ENCODE peak calls at places on chromosomes 7 and 10, in eight cellular contexts. T, R, K, L, H, E, B and C are unnamed samples.

GRCh38 chr10:103367379-103367781 is 396 bp upstream of the TAF5 start:
- DNase-seq in E (no peak), K (no peak), R (peak), B (no peak), H (no peak), L (peak), T (no peak), C (no peak)

GRCh38 chr7:3168869-3169268 is 125.2 kb upstream of the CARD11 start:
- DNase-seq in K (no peak), T (no peak), R (no peak), B (no peak), L (no peak), E (no peak), H (no peak), C (no peak)

GRCh38 chr7:150417239-150417638 is 33.2 kb upstream of the GIMAP8 start:
- DNase-seq in T (no peak), H (peak), E (no peak), L (no peak), K (no peak), R (no peak), B (no peak), C (no peak)

GRCh38 chr7:2609001-2609411 is 22.8 kb upstream of the TTYH3 start:
- DNase-seq in E (peak), L (peak), R (no peak), B (peak), K (peak), H (no peak), T (no peak), C (peak)

GRCh38 chr7:97555845-97556431 is 175.9 kb upstream of the TAC1 start:
- DNase-seq in K (no peak), R (no peak), T (no peak), L (no peak), E (peak), B (no peak), H (no peak), C (peak)

GRCh38 chr10:113958631-113959382 is 84.9 kb upstream of the ADRB1 start:
- DNase-seq in T (peak), L (peak), H (no peak), K (peak), B (peak), R (peak), E (peak), C (peak)

GRCh38 chr7:130144632-130145171 is 60.5 kb downstream of the TMEM209 start:
- DNase-seq in L (peak), E (no peak), R (peak), T (peak), K (peak), H (no peak), B (peak), C (peak)

GRCh38 chr7:27182861-27183681 is 2.0 kb downstream of the HOXA11 start:
- DNase-seq in T (no peak), L (no peak), E (no peak), R (no peak), K (no peak), H (peak), B (no peak), C (no peak)

GRCh38 chr7:22325671-22326070 is 31.3 kb downstream of the RAPGEF5 start:
- DNase-seq in R (no peak), T (no peak), E (no peak), L (no peak), K (no peak), H (no peak), B (no peak), C (no peak)

GRCh38 chr7:26413007-26413691 is 121.5 kb downstream of the SNX10 start:
- DNase-seq in E (no peak), B (no peak), L (no peak), H (no peak), R (no peak), T (no peak), K (no peak), C (no peak)

GRCh38 chr10:46555366-46555712 is 1.1 kb downstream of the GPRIN2 start:
- DNase-seq in H (no peak), B (no peak), T (no peak), L (no peak), K (no peak), R (no peak), E (no peak), C (no peak)

GRCh38 chr7:143405671-143406352 is 2.8 kb downstream of the EPHA1 start:
- DNase-seq in T (no peak), H (no peak), L (no peak), R (no peak), E (no peak), K (no peak), B (no peak), C (no peak)

GRCh38 chr10:22253578-22253882 is 35.7 kb upstream of the EBLN1 start:
- DNase-seq in R (no peak), H (peak), T (no peak), B (no peak), K (no peak), L (no peak), E (peak), C (no peak)

GRCh38 chr7:29400435-29400834 is 163.2 kb upstream of the PRR15 start:
- DNase-seq in E (no peak), L (no peak), K (no peak), T (no peak), B (no peak), H (no peak), R (no peak), C (no peak)

GRCh38 chr7:3912291-3912690 is 611.2 kb downstream of the SDK1 start:
- DNase-seq in T (no peak), B (no peak), H (no peak), E (no peak), R (no peak), L (no peak), K (no peak), C (no peak)

GRCh38 chr10:123381271-123381670 is 227.1 kb downstream of the BUB3 start:
- DNase-seq in B (peak), L (no peak), K (peak), E (no peak), T (no peak), R (no peak), H (no peak), C (peak)

GRCh38 chr10:113775681-113776294 is 24.3 kb downstream of the PLEKHS1 start:
- DNase-seq in L (peak), T (no peak), K (no peak), H (no peak), B (no peak), R (no peak), E (no peak), C (no peak)

GRCh38 chr10:3783313-3783689 is 1.7 kb downstream of the KLF6 start:
- DNase-seq in L (no peak), T (peak), R (peak), E (peak), K (peak), B (peak), H (peak), C (peak)

GRCh38 chr7:140478361-140479061 is 794 bp downstream of the MKRN1 start:
- DNase-seq in K (peak), B (peak), L (peak), T (peak), R (peak), H (peak), E (peak), C (peak)

GRCh38 chr7:34463830-34464229 is 194.2 kb upstream of the NPSR1 start:
- DNase-seq in T (no peak), L (no peak), H (no peak), K (no peak), R (no peak), E (no peak), B (no peak), C (no peak)

GRCh38 chr7:156903232-156903909 is 10.4 kb upstream of the LMBR1 start:
- DNase-seq in B (peak), E (peak), H (peak), R (peak), T (peak), K (peak), L (no peak), C (peak)

GRCh38 chr7:33819658-33820057 is 85.7 kb upstream of the BMPER start:
- DNase-seq in R (no peak), T (no peak), H (no peak), B (no peak), L (no peak), K (no peak), E (no peak), C (no peak)

GRCh38 chr10:91088300-91089140 is 131.9 kb upstream of the PCGF5 start:
- DNase-seq in L (peak), H (no peak), B (peak), T (peak), E (no peak), K (peak), R (peak), C (peak)

GRCh38 chr10:61888744-61889143 is 12.8 kb upstream of the ARID5B start:
- DNase-seq in R (peak), H (no peak), L (no peak), E (no peak), K (no peak), B (no peak), T (peak), C (no peak)

GRCh38 chr7:43460733-43461348 is 122.1 kb upstream of the STK17A start:
- DNase-seq in L (no peak), E (no peak), T (no peak), B (no peak), H (no peak), K (no peak), R (no peak), C (no peak)

GRCh38 chr10:99579971-99580370 is 40.3 kb downstream of the SLC25A28 start:
- DNase-seq in B (no peak), K (no peak), L (no peak), R (no peak), H (no peak), E (no peak), T (no peak), C (no peak)

GRCh38 chr7:4151926-4152549 is 530.1 kb upstream of the FOXK1 start:
- DNase-seq in R (no peak), L (no peak), K (no peak), H (no peak), B (no peak), T (no peak), E (no peak), C (no peak)

GRCh38 chr7:95642173-95642572 is 45.9 kb upstream of the PDK4 start:
- DNase-seq in K (no peak), H (no peak), R (no peak), T (no peak), L (no peak), B (no peak), E (no peak), C (no peak)

GRCh38 chr7:13890793-13891192 is 98.7 kb downstream of the ETV1 start:
- DNase-seq in B (no peak), H (no peak), K (no peak), E (no peak), R (no peak), T (no peak), L (no peak), C (no peak)

GRCh38 chr10:6583447-6583846 is 3.4 kb upstream of the PRKCQ start:
- DNase-seq in K (no peak), H (peak), E (no peak), L (no peak), T (no peak), B (no peak), R (no peak), C (no peak)

GRCh38 chr7:140079121-140079536 is 16.4 kb upstream of the PARP12 start:
- DNase-seq in L (peak), R (peak), B (peak), K (peak), T (no peak), E (peak), H (no peak), C (peak)

GRCh38 chr10:99346247-99346646 is 17.1 kb downstream of the CNNM1 start:
- DNase-seq in E (no peak), R (peak), K (peak), T (peak), B (peak), L (no peak), H (no peak), C (peak)

GRCh38 chr7:40542982-40543741 is 408.4 kb downstream of the SUGCT start:
- DNase-seq in R (peak), T (peak), K (peak), E (no peak), L (no peak), H (no peak), B (peak), C (no peak)

GRCh38 chr7:131803861-131804260 is 247.4 kb upstream of the PODXL start:
- DNase-seq in E (no peak), L (no peak), K (no peak), H (no peak), R (no peak), B (no peak), T (no peak), C (no peak)

GRCh38 chr10:124474502-124475070 is 13.0 kb downstream of the LHPP start:
- DNase-seq in H (no peak), E (no peak), K (no peak), L (no peak), T (no peak), R (no peak), B (no peak), C (no peak)

GRCh38 chr10:79097021-79097695 is 28.4 kb downstream of the ZMIZ1 start:
- DNase-seq in K (no peak), L (no peak), B (peak), H (no peak), E (no peak), T (no peak), R (no peak), C (no peak)

GRCh38 chr7:108135446-108136190 is 5.5 kb upstream of the LAMB4 start:
- DNase-seq in E (no peak), B (no peak), H (no peak), K (no peak), L (no peak), R (no peak), T (no peak), C (no peak)

GRCh38 chr7:108134486-108134885 is 4.3 kb upstream of the LAMB4 start:
- DNase-seq in K (no peak), R (no peak), L (no peak), H (no peak), B (no peak), T (no peak), E (no peak), C (no peak)

GRCh38 chr7:108137993-108138392 is 7.8 kb upstream of the LAMB4 start:
- DNase-seq in T (no peak), E (no peak), H (no peak), B (no peak), K (no peak), R (no peak), L (no peak), C (no peak)

GRCh38 chr7:108137040-108137439 is 6.9 kb upstream of the LAMB4 start:
- DNase-seq in E (no peak), R (no peak), K (no peak), L (no peak), T (no peak), B (no peak), H (no peak), C (no peak)

GRCh38 chr7:108136191-108136581 is 6.0 kb upstream of the LAMB4 start:
- DNase-seq in R (no peak), K (no peak), H (no peak), T (no peak), L (no peak), B (no peak), E (no peak), C (no peak)
- H3K4me3 ChIP-seq in R (no peak), K (no peak), H (no peak), T (no peak), L (no peak), B (no peak), E (no peak), C (no peak)

DNA sequence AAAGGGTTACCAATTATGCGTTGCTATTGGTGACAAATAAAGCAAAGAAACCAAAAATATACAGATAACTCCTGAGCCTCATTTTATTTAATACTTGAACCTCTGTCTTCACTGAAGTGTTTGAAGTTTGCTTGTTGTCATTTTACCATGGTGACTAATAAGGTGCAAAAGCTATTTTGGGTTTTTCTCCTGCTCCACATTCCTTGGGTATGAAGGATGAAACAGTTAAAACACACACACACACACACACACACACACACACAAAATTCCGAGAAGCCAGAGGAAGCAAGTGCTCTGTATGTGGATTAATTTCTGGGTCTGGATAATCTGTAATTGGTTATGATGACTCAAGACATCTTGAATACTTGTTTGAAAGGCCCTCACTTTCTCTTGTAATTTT is 246.4 kb downstream of the COBL start:
- DNase-seq in R (peak), B (peak), T (no peak), K (no peak), H (no peak), E (no peak), L (no peak), C (no peak)
- TF ChIP-seq CTCF in R (no peak), B (no peak), T (no peak), K (no peak), H (no peak), E (no peak), L (no peak), C (no peak)

GRCh38 chr10:1544929-1545328 is 192.4 kb downstream of the ADARB2 start:
- DNase-seq in H (no peak), B (no peak), L (no peak), T (no peak), R (no peak), E (peak), K (no peak), C (no peak)

GRCh38 chr10:1543596-1543995 is 193.7 kb downstream of the ADARB2 start:
- DNase-seq in E (no peak), L (no peak), H (no peak), B (no peak), R (no peak), T (no peak), K (no peak), C (no peak)

GRCh38 chr10:1545524-1545923 is 191.8 kb downstream of the ADARB2 start:
- DNase-seq in T (no peak), B (no peak), E (no peak), K (no peak), L (no peak), R (no peak), H (no peak), C (no peak)

GRCh38 chr10:1544209-1544673 is 193.1 kb downstream of the ADARB2 start:
- DNase-seq in E (no peak), K (no peak), R (no peak), T (no peak), B (no peak), H (no peak), L (no peak), C (no peak)

GRCh38 chr10:1542941-1543340 is 194.4 kb downstream of the ADARB2 start:
- DNase-seq in K (no peak), E (no peak), H (no peak), T (no peak), L (no peak), R (no peak), B (no peak), C (no peak)
- H3K4me3 ChIP-seq in K (no peak), E (no peak), H (no peak), T (no peak), L (no peak), R (no peak), B (no peak), C (no peak)

GRCh38 chr10:69383485-69384089 is 33.1 kb downstream of the TACR2 start:
- DNase-seq in E (peak), H (no peak), T (peak), L (no peak), K (peak), B (peak), R (peak), C (peak)
- TF ChIP-seq CTCF in E (no peak), H (no peak), T (peak), L (peak), K (peak), B (peak), R (peak), C (peak)